ENCODE peak calls at places on chromosome 15, in ten cellular contexts. Q is ovary, D is posterior cingulate gyrus, T is AG10803, B is C1 segment of cervical spinal cord, P is HL-60, X is cerebellar cortex, G is lower leg skin, J is RPMI7951, R is IMR-90. C is an unnamed sample.

GRCh38 chr15:42172475-42172874 is 16.0 kb upstream of the PLA2G4F start:
- DNase-seq in Q (no peak), D (no peak), T (no peak), B (no peak), P (no peak), X (no peak), G (no peak), J (no peak), R (no peak), C (no peak)

GRCh38 chr15:38440353-38441129 is 13.4 kb upstream of the FAM98B start:
- DNase-seq in Q (peak; percentile 24), D (no peak), T (peak; percentile 59), B (peak; percentile 28), P (peak; percentile 51), X (peak; percentile 68), G (no peak), J (peak; percentile 53), R (peak; percentile 62), C (peak; percentile 40)

GRCh38 chr15:81293728-81294500 is 30.0 kb downstream of the STARD5 start:
- DNase-seq in Q (no peak), D (no peak), T (no peak), B (no peak), P (no peak), X (no peak), G (no peak), J (no peak), R (no peak), C (peak; percentile 93)

GRCh38 chr15:33396457-33396856 is 85.7 kb downstream of the RYR3 start:
- DNase-seq in Q (no peak), D (no peak), T (no peak), B (no peak), P (no peak), X (no peak), G (no peak), J (no peak), R (no peak), C (no peak)

GRCh38 chr15:39416258-39416657 is 164.6 kb upstream of the THBS1 start:
- DNase-seq in Q (no peak), D (no peak), T (no peak), B (no peak), P (no peak), X (no peak), G (no peak), J (no peak), R (no peak), C (no peak)

GRCh38 chr15:48415036-48415886 is 84.0 kb downstream of the DUT start:
- DNase-seq in Q (no peak), D (no peak), T (peak; percentile 58), B (no peak), P (no peak), X (no peak), G (peak; percentile 83), J (peak; percentile 77), R (peak; percentile 53), C (no peak)

GRCh38 chr15:40232625-40233070 is 6.2 kb upstream of the PAK6 start:
- DNase-seq in Q (no peak), D (no peak), T (no peak), B (no peak), P (no peak), X (peak; percentile 33), G (no peak), J (peak; percentile 97), R (peak; percentile 22), C (no peak)

GRCh38 chr15:98777426-98777825 is 129.1 kb downstream of the IGF1R start:
- DNase-seq in Q (no peak), D (no peak), T (no peak), B (no peak), P (no peak), X (no peak), G (peak; percentile 66), J (no peak), R (no peak), C (no peak)

GRCh38 chr15:29911705-29912104 is 89.4 kb upstream of the TJP1 start:
- DNase-seq in Q (no peak), D (no peak), T (no peak), B (no peak), P (no peak), X (no peak), G (no peak), J (no peak), R (peak; percentile 55), C (no peak)

C was measured in GM12864.